ENCODE peak calls at places on chromosomes 1 and 21, in eight cellular contexts. O, C, T, B, G, P, R and Q are unnamed samples.

GRCh38 chr1:43436371-43436770 is 17.4 kb downstream of the HYI start:
- DNase-seq in O (no peak), P (no peak), B (no peak), T (no peak), R (no peak), G (no peak), C (no peak), Q (no peak)

GRCh38 chr1:3711381-3711779 is 40.9 kb upstream of the CCDC27 start:
- DNase-seq in T (no peak), G (no peak), O (no peak), B (no peak), C (no peak), R (no peak), P (no peak), Q (no peak)

GRCh38 chr1:9439074-9439761 is 100.0 kb upstream of the SLC25A33 start:
- DNase-seq in O (no peak), T (no peak), G (no peak), R (peak), B (no peak), C (no peak), P (no peak), Q (no peak)

GRCh38 chr1:199242601-199243000 is 603.8 kb downstream of the PTPRC start:
- DNase-seq in P (no peak), T (no peak), G (no peak), C (no peak), O (no peak), B (no peak), R (no peak), Q (no peak)

GRCh38 chr1:174676856-174677255 is 229.1 kb downstream of the GPR52 start:
- DNase-seq in P (no peak), R (no peak), B (no peak), G (no peak), O (no peak), C (no peak), T (no peak), Q (no peak)

GRCh38 chr1:68758666-68759209 is 261.9 kb upstream of the DEPDC1 start:
- DNase-seq in O (no peak), T (no peak), G (no peak), B (no peak), P (no peak), C (no peak), R (no peak), Q (no peak)

GRCh38 chr1:240189386-240189989 is 97.8 kb downstream of the FMN2 start:
- DNase-seq in B (peak), G (peak), O (peak), C (no peak), P (no peak), R (peak), T (no peak), Q (no peak)

GRCh38 chr21:27953328-27954045 is 986.6 kb upstream of the ADAMTS5 start:
- DNase-seq in R (no peak), T (no peak), O (no peak), B (no peak), P (no peak), G (no peak), C (no peak), Q (no peak)

GRCh38 chr1:169031566-169032224 is 74.8 kb upstream of the ATP1B1 start:
- DNase-seq in G (no peak), P (peak), C (no peak), T (no peak), R (no peak), O (no peak), B (no peak), Q (no peak)

GRCh38 chr1:92764116-92764515 is 20.8 kb downstream of the EVI5 start:
- DNase-seq in P (no peak), R (no peak), C (no peak), O (no peak), G (no peak), B (no peak), T (no peak), Q (no peak)

GRCh38 chr1:67441183-67441582 is 11.0 kb upstream of the SERBP1 start:
- DNase-seq in B (no peak), C (no peak), P (peak), G (no peak), O (peak), T (peak), R (no peak), Q (no peak)

GRCh38 chr1:150159550-150159949 is 9.8 kb downstream of the PLEKHO1 start:
- DNase-seq in P (no peak), C (no peak), B (no peak), R (no peak), T (no peak), O (peak), G (no peak), Q (no peak)

GRCh38 chr21:16579538-16579937 is 849.8 kb downstream of the USP25 start:
- DNase-seq in R (no peak), O (no peak), B (no peak), P (no peak), T (no peak), G (no peak), C (no peak), Q (no peak)

GRCh38 chr1:69518991-69519390 is 48.7 kb upstream of the LRRC7 start:
- DNase-seq in O (no peak), B (no peak), R (no peak), T (no peak), C (no peak), P (no peak), G (no peak), Q (no peak)

GRCh38 chr1:198449727-198450433 is 90.6 kb downstream of the ATP6V1G3 start:
- DNase-seq in G (no peak), P (no peak), B (no peak), O (no peak), T (no peak), R (no peak), C (no peak), Q (no peak)

GRCh38 chr1:162193815-162194214 is 124.3 kb downstream of the NOS1AP start:
- DNase-seq in G (no peak), P (no peak), T (no peak), C (no peak), R (no peak), B (no peak), O (no peak), Q (peak)

GRCh38 chr21:18349468-18349867 is 54.1 kb downstream of the TMPRSS15 start:
- DNase-seq in O (no peak), P (no peak), R (no peak), G (no peak), B (no peak), T (no peak), C (no peak), Q (no peak)

GRCh38 chr1:92444351-92444750 is 42.4 kb downstream of the GFI1 start:
- DNase-seq in R (no peak), O (no peak), G (no peak), C (no peak), B (no peak), T (no peak), P (no peak), Q (no peak)

GRCh38 chr1:195714248-195714647 is 894.0 kb downstream of the KCNT2 start:
- DNase-seq in G (no peak), B (no peak), R (no peak), P (no peak), T (no peak), C (no peak), O (no peak), Q (no peak)

GRCh38 chr1:167563579-167564246 is 10.2 kb upstream of the CREG1 start:
- DNase-seq in P (no peak), C (no peak), G (no peak), R (no peak), T (no peak), O (no peak), B (peak), Q (no peak)

GRCh38 chr21:45154511-45155508 is 80.4 kb downstream of the ADARB1 start:
- DNase-seq in T (no peak), R (peak), C (no peak), B (no peak), P (no peak), G (peak), O (no peak), Q (no peak)

GRCh38 chr1:59901770-59902388 is 24.7 kb downstream of the CYP2J2 start:
- DNase-seq in P (no peak), O (no peak), T (no peak), B (no peak), C (no peak), R (no peak), G (no peak), Q (no peak)

GRCh38 chr1:171218661-171219060 is 29.6 kb upstream of the FMO1 start:
- DNase-seq in G (no peak), R (no peak), P (no peak), T (no peak), C (no peak), B (no peak), O (no peak), Q (no peak)

GRCh38 chr1:162029205-162029604 is 5.5 kb upstream of the OLFML2B start:
- DNase-seq in B (no peak), P (peak), G (no peak), R (no peak), O (no peak), C (no peak), T (no peak), Q (no peak)

GRCh38 chr21:16159971-16160350 is 430.2 kb downstream of the USP25 start:
- DNase-seq in G (no peak), P (no peak), O (no peak), T (no peak), R (peak), B (no peak), C (no peak), Q (no peak)

GRCh38 chr1:17112496-17113236 is 6.6 kb downstream of the PADI2 start:
- DNase-seq in P (no peak), C (no peak), G (no peak), T (no peak), O (no peak), B (no peak), R (no peak), Q (no peak)

GRCh38 chr1:161001537-161001936 is 19.4 kb downstream of the F11R start:
- DNase-seq in B (no peak), R (no peak), G (no peak), C (peak), O (no peak), P (no peak), T (no peak), Q (no peak)

GRCh38 chr1:64651841-64652240 is 93.0 kb upstream of the RAVER2 start:
- DNase-seq in B (no peak), T (no peak), P (no peak), O (no peak), R (no peak), C (no peak), G (no peak), Q (no peak)

GRCh38 chr1:205532996-205533728 is 28.7 kb downstream of the CDK18 start:
- DNase-seq in P (no peak), T (no peak), O (no peak), B (no peak), R (no peak), G (no peak), C (no peak), Q (no peak)

GRCh38 chr1:219782929-219783328 is 145.4 kb downstream of the SLC30A10 start:
- DNase-seq in O (no peak), B (no peak), R (no peak), C (no peak), T (no peak), G (no peak), P (no peak), Q (no peak)

GRCh38 chr1:69693921-69694320 is 126.2 kb downstream of the LRRC7 start:
- DNase-seq in B (no peak), C (no peak), R (no peak), O (no peak), G (no peak), T (no peak), P (no peak), Q (no peak)

DNA sequence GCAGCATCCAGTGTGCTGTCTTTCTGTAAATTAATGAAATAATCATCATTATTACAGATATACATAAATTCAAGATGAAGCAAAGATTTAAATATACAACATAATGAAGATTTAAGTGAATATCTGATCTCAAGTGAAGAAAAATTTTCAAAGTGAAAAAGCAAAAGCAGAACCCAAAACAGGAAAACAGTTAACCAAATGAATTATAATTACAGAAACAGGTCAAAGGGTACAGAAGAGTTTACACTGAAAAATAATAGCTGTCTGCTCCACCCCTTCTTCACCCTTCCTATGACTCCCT is 44.8 kb upstream of the GTF2B start:
- DNase-seq in G (no peak), O (no peak), C (no peak), R (no peak), P (no peak), T (no peak), B (no peak), Q (no peak)
- TF ChIP-seq CTCF in G (peak), O (peak), C (no peak), R (no peak), P (no peak), T (no peak), B (no peak), Q (no peak)

GRCh38 chr21:23853796-23854379 is 1753.4 kb downstream of the MRPL39 start:
- DNase-seq in T (no peak), P (no peak), O (peak), B (peak), G (no peak), C (no peak), R (peak), Q (no peak)
- TF ChIP-seq CTCF in T (no peak), P (no peak), O (peak), B (peak), G (peak), C (peak), R (no peak), Q (peak)

GRCh38 chr1:209249280-209249670 is 334.2 kb upstream of the CAMK1G start:
- DNase-seq in G (no peak), O (no peak), B (no peak), R (no peak), T (no peak), P (no peak), C (no peak), Q (no peak)

GRCh38 chr1:209248649-209249279 is 334.8 kb upstream of the CAMK1G start:
- DNase-seq in O (peak), P (peak), C (no peak), T (no peak), G (no peak), B (peak), R (peak), Q (peak)

GRCh38 chr1:209249785-209250441 is 333.6 kb upstream of the CAMK1G start:
- DNase-seq in C (no peak), P (no peak), O (no peak), R (no peak), B (no peak), T (no peak), G (no peak), Q (no peak)

GRCh38 chr1:209246660-209247059 is 336.9 kb upstream of the CAMK1G start:
- DNase-seq in P (no peak), C (no peak), B (no peak), T (no peak), R (peak), G (no peak), O (no peak), Q (no peak)

GRCh38 chr1:209250970-209251636 is 332.4 kb upstream of the CAMK1G start:
- DNase-seq in B (no peak), G (no peak), T (no peak), R (no peak), O (no peak), C (no peak), P (no peak), Q (no peak)
- TF ChIP-seq CTCF in B (no peak), G (no peak), T (no peak), R (no peak), O (no peak), C (no peak), P (no peak), Q (no peak)

GRCh38 chr21:29499734-29500343 is 201.1 kb downstream of the BACH1 start:
- DNase-seq in G (no peak), B (peak), R (peak), O (no peak), T (no peak), C (no peak), P (no peak), Q (peak)
- TF ChIP-seq CTCF in G (no peak), B (peak), R (peak), O (peak), T (no peak), C (peak), P (no peak), Q (peak)

GRCh38 chr1:41754540-41754939 is 164.2 kb downstream of the HIVEP3 start:
- DNase-seq in G (peak), R (no peak), C (no peak), P (no peak), O (peak), T (no peak), B (no peak), Q (no peak)
- TF ChIP-seq CTCF in G (peak), R (peak), C (no peak), P (no peak), O (peak), T (no peak), B (peak), Q (peak)

GRCh38 chr1:1205769-1206375 is 520 bp downstream of the TNFRSF18 start:
- DNase-seq in C (no peak), G (no peak), O (no peak), T (no peak), B (no peak), R (no peak), P (no peak), Q (no peak)
- TF ChIP-seq CTCF in C (no peak), G (no peak), O (no peak), T (no peak), B (no peak), R (no peak), P (no peak), Q (no peak)

GRCh38 chr1:6112690-6113005 is 67.0 kb downstream of the KCNAB2 start:
- DNase-seq in G (no peak), P (no peak), T (no peak), O (no peak), R (no peak), C (no peak), B (no peak), Q (no peak)

GRCh38 chr1:6111991-6112689 is 66.5 kb downstream of the KCNAB2 start:
- DNase-seq in T (no peak), C (peak), P (no peak), B (no peak), G (no peak), R (no peak), O (no peak), Q (no peak)

GRCh38 chr1:6113116-6113515 is 67.0 kb downstream of the CHD5 start:
- DNase-seq in P (no peak), C (peak), G (no peak), O (no peak), B (no peak), R (no peak), T (no peak), Q (no peak)

GRCh38 chr1:6111571-6111970 is 65.9 kb downstream of the KCNAB2 start:
- DNase-seq in G (no peak), P (no peak), B (no peak), C (peak), T (no peak), R (no peak), O (no peak), Q (no peak)

DNA sequence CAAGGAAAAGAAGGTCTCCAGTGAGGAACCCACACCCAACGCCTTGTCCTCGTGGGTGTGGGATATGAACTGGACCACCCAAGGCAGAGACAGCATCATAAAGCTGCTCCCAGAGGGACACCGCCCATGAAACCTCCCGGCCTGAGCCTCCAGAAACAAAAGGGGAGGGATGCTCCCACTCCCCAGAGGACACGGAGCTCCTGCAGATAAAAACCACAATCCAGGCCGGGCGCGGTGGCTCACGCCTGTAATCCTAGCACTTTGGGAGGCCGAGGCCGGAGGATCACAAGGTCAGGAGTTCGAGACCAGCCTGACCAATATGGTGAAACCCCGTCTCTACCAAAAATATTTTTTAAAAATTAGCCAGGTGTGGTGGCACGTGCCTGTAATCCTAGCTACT is 66.4 kb downstream of the CHD5 start:
- DNase-seq in P (no peak), C (peak), T (no peak), G (no peak), R (no peak), O (no peak), B (no peak), Q (no peak)
- TF ChIP-seq CTCF in P (no peak), C (no peak), T (no peak), G (no peak), R (no peak), O (no peak), B (no peak), Q (no peak)

GRCh38 chr1:154420961-154421924 is 16.1 kb downstream of the IL6R start:
- DNase-seq in G (no peak), T (no peak), P (no peak), R (no peak), O (no peak), B (no peak), C (no peak), Q (no peak)

GRCh38 chr1:154418062-154418897 is 13.1 kb downstream of the IL6R start:
- DNase-seq in T (peak), R (peak), G (no peak), P (no peak), O (no peak), B (no peak), C (peak), Q (no peak)

GRCh38 chr1:154420172-154420571 is 15.0 kb downstream of the IL6R start:
- DNase-seq in P (peak), T (peak), O (no peak), G (no peak), C (peak), R (peak), B (no peak), Q (no peak)

GRCh38 chr1:154418898-154419619 is 13.9 kb downstream of the IL6R start:
- DNase-seq in G (no peak), R (no peak), T (no peak), P (peak), C (no peak), B (no peak), O (no peak), Q (no peak)

GRCh38 chr1:154419620-154420020 is 14.5 kb downstream of the IL6R start:
- DNase-seq in P (peak), O (no peak), B (no peak), R (peak), T (peak), C (peak), G (no peak), Q (no peak)
- TF ChIP-seq CTCF in P (no peak), O (no peak), B (no peak), R (no peak), T (no peak), C (no peak), G (no peak), Q (no peak)

GRCh38 chr1:243923292-243924171 is 73.5 kb upstream of the AKT3 start:
- DNase-seq in T (no peak), C (no peak), B (no peak), G (no peak), O (no peak), P (no peak), R (no peak), Q (no peak)

GRCh38 chr1:243921113-243921512 is 71.1 kb upstream of the AKT3 start:
- DNase-seq in R (no peak), C (no peak), O (no peak), P (no peak), B (no peak), T (no peak), G (no peak), Q (no peak)

GRCh38 chr1:243916160-243916559 is 66.1 kb upstream of the AKT3 start:
- DNase-seq in C (no peak), P (no peak), B (no peak), G (no peak), R (no peak), T (no peak), O (no peak), Q (no peak)

GRCh38 chr1:243917177-243917862 is 67.3 kb upstream of the AKT3 start:
- DNase-seq in T (peak), G (no peak), C (peak), B (no peak), P (peak), O (no peak), R (peak), Q (peak)

GRCh38 chr1:243917863-243918565 is 68.0 kb upstream of the AKT3 start:
- DNase-seq in C (no peak), P (peak), O (no peak), R (no peak), T (no peak), G (no peak), B (no peak), Q (no peak)
- TF ChIP-seq CTCF in C (no peak), P (no peak), O (no peak), R (peak), T (no peak), G (no peak), B (no peak), Q (no peak)

GRCh38 chr1:211923065-211923464 is 92.5 kb upstream of the LPGAT1 start:
- DNase-seq in B (no peak), G (no peak), T (no peak), P (no peak), O (no peak), R (no peak), C (no peak), Q (no peak)

GRCh38 chr1:211920602-211921226 is 90.2 kb upstream of the LPGAT1 start:
- DNase-seq in P (no peak), O (no peak), R (peak), T (no peak), G (no peak), C (no peak), B (no peak), Q (no peak)

GRCh38 chr1:211921579-211922095 is 91.1 kb upstream of the LPGAT1 start:
- DNase-seq in G (no peak), P (no peak), C (no peak), T (no peak), O (no peak), B (no peak), R (no peak), Q (no peak)

GRCh38 chr1:211918665-211919414 is 88.3 kb upstream of the LPGAT1 start:
- DNase-seq in R (no peak), P (no peak), G (no peak), O (no peak), B (no peak), C (no peak), T (no peak), Q (no peak)

GRCh38 chr1:211920141-211920572 is 89.6 kb upstream of the LPGAT1 start:
- DNase-seq in R (peak), G (no peak), B (no peak), P (no peak), C (no peak), O (no peak), T (no peak), Q (no peak)
- TF ChIP-seq CTCF in R (no peak), G (no peak), B (no peak), P (no peak), C (no peak), O (no peak), T (no peak), Q (no peak)